ENCODE peak calls at places on chromosomes 12 and 14, in four cellular contexts. D is cardiac fibroblast; Z is Caco-2; V is CD8-positive, alpha-beta memory T cell. Q is an unnamed sample.

GRCh38 chr14:105479438-105480164 is 5.0 kb downstream of the CRIP2 start:
- DNase-seq in D (no peak), V (no peak), Z (no peak), Q (no peak)

GRCh38 chr14:105316968-105317498 is 2.5 kb downstream of the PACS2 start:
- DNase-seq in V (no peak), D (no peak), Z (no peak), Q (no peak)

GRCh38 chr14:55798400-55798799 is 218.4 kb downstream of the KTN1 start:
- DNase-seq in V (no peak), D (no peak), Z (no peak), Q (no peak)

GRCh38 chr12:67520611-67521010 is 127.9 kb upstream of the DYRK2 start:
- DNase-seq in Z (no peak), V (no peak), D (no peak), Q (no peak)

GRCh38 chr12:101685121-101685520 is 12.3 kb upstream of the CHPT1 start:
- DNase-seq in Z (no peak), D (no peak), V (no peak), Q (no peak)

GRCh38 chr14:105167303-105168092 is 1.1 kb downstream of the JAG2 start:
- DNase-seq in D (no peak), V (no peak), Z (no peak), Q (no peak)

GRCh38 chr12:57031228-57031670 is 14.9 kb upstream of the TAC3 start:
- DNase-seq in Z (no peak), D (no peak), V (no peak), Q (peak)

GRCh38 chr12:71958457-71958856 is 19.8 kb downstream of the TPH2 start:
- DNase-seq in V (no peak), Z (no peak), D (no peak), Q (no peak)

GRCh38 chr12:45246202-45246601 is 30.3 kb downstream of the ANO6 start:
- DNase-seq in Z (no peak), D (no peak), V (no peak), Q (no peak)

GRCh38 chr12:113347-113746 is 46.8 kb downstream of the IQSEC3 start:
- DNase-seq in V (no peak), Z (no peak), D (no peak), Q (no peak)

GRCh38 chr12:108594-108993 is 42.0 kb downstream of the IQSEC3 start:
- DNase-seq in D (peak), Z (no peak), V (no peak), Q (no peak)

GRCh38 chr12:111699-112591 is 45.4 kb downstream of the IQSEC3 start:
- DNase-seq in D (no peak), Z (no peak), V (no peak), Q (no peak)

GRCh38 chr12:109446-109845 is 42.9 kb downstream of the IQSEC3 start:
- DNase-seq in Z (no peak), V (no peak), D (no peak), Q (no peak)

GRCh38 chr12:109872-110271 is 43.3 kb downstream of the IQSEC3 start:
- DNase-seq in Z (no peak), V (no peak), D (no peak), Q (no peak)
- H3K4me3 ChIP-seq in Z (no peak), V (no peak), D (no peak), Q (no peak)

GRCh38 chr12:49368240-49368600 is 958 bp downstream of the SPATS2 start:
- DNase-seq in V (no peak), Z (no peak), D (no peak), Q (no peak)

GRCh38 chr12:49366652-49367380 is 446 bp upstream of the SPATS2 start:
- DNase-seq in V (peak), D (peak), Z (peak), Q (peak)

GRCh38 chr12:49370539-49370938 is 3.3 kb downstream of the SPATS2 start:
- DNase-seq in Z (no peak), D (no peak), V (no peak), Q (no peak)

GRCh38 chr12:49367381-49368239 is at the start of gene SPATS2:
- DNase-seq in D (peak), V (no peak), Z (peak), Q (no peak)

DNA sequence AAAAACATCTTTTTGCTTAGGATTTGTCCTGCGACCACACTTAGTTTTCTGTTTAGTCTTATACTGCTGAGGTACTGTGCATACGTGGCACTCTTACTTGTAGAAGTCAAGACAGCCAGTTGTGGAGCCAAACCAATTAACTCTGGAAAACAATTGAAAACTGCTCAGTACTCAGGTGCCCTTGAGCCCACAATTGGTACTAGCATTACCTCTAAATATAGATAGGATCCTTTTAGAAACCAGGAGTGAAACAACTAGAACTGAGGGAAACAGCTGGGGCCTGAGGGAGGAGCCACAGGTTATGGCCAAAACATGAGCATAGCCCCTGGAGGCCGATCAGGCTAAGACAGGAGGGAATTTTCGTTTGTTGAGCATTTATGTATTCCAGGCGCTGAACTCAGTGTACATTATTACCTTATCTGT is 2.5 kb downstream of the SPATS2 start:
- DNase-seq in D (peak), V (no peak), Z (no peak), Q (peak)
- H3K4me3 ChIP-seq in D (peak), V (no peak), Z (no peak), Q (no peak)

DNA sequence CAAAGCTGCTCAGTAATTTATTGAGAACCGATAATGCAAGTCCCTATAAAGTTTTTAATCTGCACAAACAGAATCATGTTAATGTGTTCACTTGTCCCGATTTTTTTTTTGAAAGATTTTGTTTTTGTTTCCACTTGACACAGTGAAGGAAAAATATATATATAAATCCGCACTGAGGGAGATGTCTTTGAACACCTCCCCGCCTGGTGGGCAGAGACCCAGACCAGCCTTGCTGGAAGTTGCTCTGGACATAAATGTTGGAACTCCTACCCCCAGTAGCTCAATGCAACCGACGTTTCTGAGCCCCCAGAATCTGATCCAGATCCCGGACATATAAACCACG is 12.7 kb downstream of the TBX3 start:
- DNase-seq in Z (no peak), D (no peak), V (no peak), Q (no peak)
- H3K4me3 ChIP-seq in Z (no peak), D (peak), V (no peak), Q (no peak)

DNA sequence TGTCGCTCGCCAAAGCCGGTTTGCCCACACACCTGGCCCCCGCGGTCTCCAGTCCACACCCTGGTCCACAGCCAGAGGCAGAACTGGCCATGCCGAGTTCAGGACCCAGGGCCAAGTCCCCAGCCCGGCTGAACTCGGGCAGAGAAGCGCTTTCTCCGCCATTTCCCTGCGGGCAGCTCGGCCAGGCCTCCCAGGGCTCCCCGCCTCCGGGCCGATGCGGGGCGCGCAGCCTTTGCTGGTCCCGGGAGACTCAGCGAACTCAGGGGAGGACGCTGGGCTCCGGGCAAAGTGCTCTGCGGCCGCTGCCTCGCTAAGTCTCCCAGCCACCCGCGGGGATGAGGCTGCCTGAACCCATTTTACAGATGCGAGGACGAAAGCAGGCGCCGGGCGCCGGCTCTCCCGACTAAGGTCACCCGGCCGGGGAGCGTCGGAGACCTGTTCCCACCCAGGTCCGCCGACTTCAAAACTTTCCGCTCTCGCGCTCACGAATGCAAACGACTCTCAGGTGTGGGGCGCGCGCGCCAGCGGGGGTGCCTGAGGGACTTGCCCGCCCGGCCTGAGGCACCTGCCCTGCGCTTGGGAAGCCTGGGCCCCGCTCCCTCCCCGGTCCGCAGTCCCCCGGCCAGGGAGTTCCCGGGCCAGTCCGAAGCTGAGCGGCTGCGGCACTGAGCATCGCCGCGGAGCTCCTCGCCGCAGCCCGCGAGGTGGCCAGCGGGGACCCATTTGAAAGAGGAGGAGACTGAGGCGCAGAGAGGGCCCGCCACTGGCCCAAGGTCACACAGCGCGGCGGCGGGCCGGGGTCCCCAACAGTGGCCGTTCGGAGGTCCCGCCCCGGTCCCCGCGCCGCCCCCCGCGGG is 627 bp downstream of the TESC start:
- DNase-seq in V (no peak), Z (no peak), D (no peak), Q (no peak)
- H3K4me3 ChIP-seq in V (peak), Z (peak), D (peak), Q (peak)

GRCh38 chr12:108694812-108695278 is 36.5 kb downstream of the CORO1C start:
- DNase-seq in D (no peak), V (no peak), Z (no peak), Q (no peak)

GRCh38 chr12:108696996-108697290 is 34.4 kb downstream of the CORO1C start:
- DNase-seq in V (no peak), D (no peak), Z (no peak), Q (no peak)

GRCh38 chr12:108697905-108698304 is 33.4 kb downstream of the CORO1C start:
- DNase-seq in V (no peak), D (no peak), Z (no peak), Q (no peak)

GRCh38 chr12:108693781-108694180 is 37.5 kb downstream of the CORO1C start:
- DNase-seq in D (no peak), Z (no peak), V (no peak), Q (no peak)

DNA sequence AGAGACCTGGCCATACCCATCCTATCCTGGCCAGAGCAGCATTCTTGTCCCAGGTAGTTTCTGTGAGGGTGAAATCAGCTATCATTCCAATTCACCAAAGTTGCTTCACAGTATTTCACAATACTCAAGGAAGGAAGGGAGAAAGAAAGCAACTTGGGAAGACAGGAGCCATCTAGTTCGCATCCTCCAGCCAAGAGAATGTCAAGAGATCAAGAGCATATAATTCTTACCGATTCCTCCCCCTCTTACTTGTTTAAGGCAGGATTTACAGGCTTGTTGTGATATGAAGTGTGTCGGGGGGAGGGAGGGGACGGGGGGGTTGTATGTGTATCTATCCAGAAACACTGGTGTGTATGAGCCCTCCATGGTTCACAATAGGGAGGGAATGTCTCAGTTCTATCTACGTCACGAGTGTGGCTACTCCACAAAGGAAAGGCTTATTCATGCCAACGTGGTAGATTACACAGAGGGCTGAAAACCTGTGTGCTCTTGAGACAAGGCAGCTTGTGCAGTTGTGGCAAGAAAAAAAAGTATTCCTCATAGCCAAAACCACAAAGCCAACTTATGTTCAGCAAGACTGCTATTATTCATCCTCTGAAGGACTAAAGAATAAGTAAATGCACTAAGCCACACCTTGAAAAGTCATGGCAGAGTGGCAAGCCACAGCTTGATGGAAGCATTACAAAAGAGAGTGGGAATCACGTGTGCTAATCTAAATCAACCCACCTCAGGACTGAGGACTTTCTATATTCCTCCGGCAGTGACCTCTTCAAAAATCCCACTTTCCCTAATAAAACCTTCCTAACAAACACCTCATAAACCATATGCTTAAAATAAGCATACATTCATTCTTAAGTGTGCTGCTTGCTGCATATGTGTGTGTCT is 35.0 kb downstream of the CORO1C start:
- DNase-seq in D (peak), V (no peak), Z (no peak), Q (peak)
- H3K4me3 ChIP-seq in D (peak), V (no peak), Z (no peak), Q (peak)

GRCh38 chr12:53738834-53739284 is 11.6 kb upstream of the CALCOCO1 start:
- DNase-seq in D (no peak), V (no peak), Z (no peak), Q (no peak)

GRCh38 chr12:53737951-53738833 is 10.9 kb upstream of the CALCOCO1 start:
- DNase-seq in D (no peak), Z (no peak), V (peak), Q (no peak)

GRCh38 chr12:53740130-53740491 is 11.7 kb downstream of the CISTR start:
- DNase-seq in V (no peak), Z (no peak), D (no peak), Q (no peak)

GRCh38 chr12:53737494-53737808 is 10.2 kb upstream of the CALCOCO1 start:
- DNase-seq in V (no peak), D (no peak), Z (no peak), Q (no peak)

GRCh38 chr12:53739285-53740129 is 12.3 kb upstream of the CALCOCO1 start:
- DNase-seq in D (no peak), Z (no peak), V (no peak), Q (no peak)
- H3K4me3 ChIP-seq in D (no peak), Z (peak), V (peak), Q (no peak)